ENCODE peak calls at places on chromosomes 6 and 20, in seven cellular contexts. R is psoas muscle, V is Peyer's patch, B is uterus, S is aorta, J is mucosa of descending colon, I is heart right ventricle. Y is an unnamed sample. For H3K4me1, the result is how much of the 10 kb centered on the place peaks cover.

GRCh38 chr6:78513856-78514255 is 353.5 kb upstream of the IRAK1BP1 start:
- DNase-seq in R (no peak), V (no peak), B (no peak), S (no peak), J (no peak), I (no peak), Y (no peak)

GRCh38 chr6:124056884-124057283 is 253.2 kb downstream of the NKAIN2 start:
- DNase-seq in R (no peak), V (no peak), B (no peak), S (no peak), J (no peak), I (no peak), Y (no peak)

GRCh38 chr20:9389321-9389720 is 125.1 kb upstream of the LAMP5 start:
- DNase-seq in R (no peak), V (no peak), B (no peak), S (no peak), J (peak), I (no peak), Y (no peak)

GRCh38 chr6:315921-316752 is 23.9 kb downstream of the DUSP22 start:
- DNase-seq in R (no peak), V (peak), B (no peak), S (no peak), J (no peak), I (no peak), Y (no peak)

GRCh38 chr6:111087106-111087835 is at the start of gene SLC16A10:
- DNase-seq in R (peak), V (peak), B (peak), S (peak), J (peak), I (peak), Y (no peak)

GRCh38 chr6:134198093-134198492 is 119.8 kb downstream of the SGK1 start:
- DNase-seq in R (no peak), V (no peak), B (no peak), S (no peak), J (no peak), I (no peak), Y (peak)

GRCh38 chr6:150199241-150199640 is 56.4 kb downstream of the PPP1R14C start:
- DNase-seq in R (no peak), V (no peak), B (no peak), S (no peak), J (no peak), I (no peak), Y (no peak)

GRCh38 chr6:121724576-121724975 is 289.1 kb downstream of the GJA1 start:
- DNase-seq in R (no peak), V (no peak), B (no peak), S (no peak), J (no peak), I (no peak), Y (no peak)

GRCh38 chr6:46170357-46171289 is at the start of gene ENPP5:
- DNase-seq in R (peak), V (peak), B (peak), S (peak), J (peak), I (peak), Y (no peak)

GRCh38 chr6:148934534-148934933 is 187.7 kb downstream of the UST start:
- DNase-seq in R (peak), V (no peak), B (peak), S (peak), J (peak), I (peak), Y (peak)

GRCh38 chr6:119276211-119276610 is 73.3 kb downstream of the MAN1A1 start:
- DNase-seq in R (no peak), V (no peak), B (no peak), S (no peak), J (no peak), I (no peak), Y (no peak)

GRCh38 chr20:9253140-9253539 is 184.3 kb downstream of the PLCB4 start:
- DNase-seq in R (no peak), V (no peak), B (no peak), S (no peak), J (no peak), I (no peak), Y (no peak)

GRCh38 chr20:11844691-11845090 is 73.0 kb upstream of the BTBD3 start:
- DNase-seq in R (no peak), V (no peak), B (no peak), S (no peak), J (no peak), I (no peak), Y (peak)

GRCh38 chr20:35599776-35600120 is 15.9 kb upstream of the SPAG4 start:
- DNase-seq in R (peak), V (no peak), B (no peak), S (no peak), J (no peak), I (no peak), Y (no peak)

GRCh38 chr20:45416917-45417316 is 976 bp downstream of the PIGT start:
- DNase-seq in R (no peak), V (no peak), B (no peak), S (no peak), J (no peak), I (no peak), Y (no peak)

GRCh38 chr20:21437816-21438215 is 40.5 kb upstream of the NKX2-4 start:
- DNase-seq in R (no peak), V (no peak), B (no peak), S (no peak), J (no peak), I (no peak), Y (no peak)

GRCh38 chr6:86969573-86969972 is 32.2 kb downstream of the HTR1E start:
- DNase-seq in R (no peak), V (no peak), B (no peak), S (no peak), J (no peak), I (no peak), Y (no peak)

GRCh38 chr20:17468073-17468840 is 62.9 kb downstream of the BFSP1 start:
- DNase-seq in R (no peak), V (no peak), B (no peak), S (no peak), J (no peak), I (no peak), Y (no peak)

GRCh38 chr20:46651091-46651962 is at the start of gene SLC13A3:
- DNase-seq in R (no peak), V (no peak), B (no peak), S (no peak), J (no peak), I (no peak), Y (no peak)

GRCh38 chr6:135114355-135115145 is 59.9 kb upstream of the HBS1L start:
- DNase-seq in R (no peak), V (no peak), B (no peak), S (no peak), J (no peak), I (no peak), Y (no peak)

GRCh38 chr6:56804996-56805395 is 149.9 kb upstream of the BEND6 start:
- DNase-seq in R (no peak), V (no peak), B (no peak), S (no peak), J (no peak), I (no peak), Y (peak)

GRCh38 chr6:167501831-167502385 is 177.0 kb downstream of the TTLL2 start:
- DNase-seq in R (peak), V (peak), B (peak), S (no peak), J (peak), I (no peak), Y (no peak)

GRCh38 chr20:35304956-35305355 is 12.7 kb upstream of the FAM83C start:
- DNase-seq in R (no peak), V (no peak), B (no peak), S (no peak), J (no peak), I (no peak), Y (no peak)

GRCh38 chr20:32482251-32483220 is 102.6 kb downstream of the NOL4L start:
- DNase-seq in R (peak), V (peak), B (no peak), S (peak), J (peak), I (peak), Y (no peak)

GRCh38 chr20:3082955-3083952 is 1.3 kb downstream of the AVP start:
- DNase-seq in R (no peak), V (no peak), B (no peak), S (no peak), J (no peak), I (no peak), Y (no peak)

GRCh38 chr6:80607814-80608391 is 501.4 kb downstream of the BCKDHB start:
- DNase-seq in R (no peak), V (no peak), B (no peak), S (no peak), J (no peak), I (peak), Y (peak)

GRCh38 chr20:63828124-63828523 is 2.9 kb downstream of the ZBTB46 start:
- DNase-seq in R (no peak), V (no peak), B (no peak), S (no peak), J (no peak), I (no peak), Y (no peak)

GRCh38 chr20:63829943-63830820 is 882 bp downstream of the ZBTB46 start:
- DNase-seq in R (no peak), V (no peak), B (peak), S (no peak), J (no peak), I (no peak), Y (no peak)

GRCh38 chr20:63828545-63828944 is 2.5 kb downstream of the ZBTB46 start:
- DNase-seq in R (no peak), V (no peak), B (no peak), S (no peak), J (no peak), I (no peak), Y (no peak)

GRCh38 chr20:63829598-63829942 is 1.5 kb downstream of the ZBTB46 start:
- DNase-seq in R (no peak), V (no peak), B (no peak), S (no peak), J (no peak), I (no peak), Y (no peak)

GRCh38 chr20:63828951-63829350 is 2.1 kb downstream of the ZBTB46 start:
- DNase-seq in R (no peak), V (no peak), B (no peak), S (no peak), J (no peak), I (no peak), Y (no peak)
- H3K4me1 ChIP-seq in R (under half), V (under half), B (under half), S (under half), J (under half), I (half or more), Y (under half)

GRCh38 chr20:15857131-15857784 is 716.0 kb downstream of the KIF16B start:
- DNase-seq in R (no peak), V (no peak), B (no peak), S (no peak), J (no peak), I (no peak), Y (no peak)

GRCh38 chr20:15860850-15861249 is 712.4 kb downstream of the KIF16B start:
- DNase-seq in R (no peak), V (no peak), B (no peak), S (no peak), J (no peak), I (no peak), Y (no peak)

GRCh38 chr20:15862178-15862577 is 711.1 kb downstream of the KIF16B start:
- DNase-seq in R (no peak), V (no peak), B (no peak), S (no peak), J (peak), I (no peak), Y (no peak)

GRCh38 chr20:15854871-15855270 is 718.4 kb downstream of the KIF16B start:
- DNase-seq in R (no peak), V (no peak), B (no peak), S (no peak), J (no peak), I (no peak), Y (no peak)

GRCh38 chr20:15859061-15859460 is 714.2 kb downstream of the KIF16B start:
- DNase-seq in R (no peak), V (no peak), B (no peak), S (no peak), J (no peak), I (no peak), Y (no peak)
- H3K4me1 ChIP-seq in R (under half), V (under half), B (under half), S (under half), J (under half), I (under half), Y (under half)

GRCh38 chr6:143544019-143544681 is 32.6 kb upstream of the FUCA2 start:
- DNase-seq in R (no peak), V (no peak), B (no peak), S (no peak), J (peak), I (no peak), Y (no peak)

GRCh38 chr6:143546599-143546998 is 35.1 kb upstream of the FUCA2 start:
- DNase-seq in R (no peak), V (no peak), B (no peak), S (no peak), J (no peak), I (no peak), Y (no peak)

GRCh38 chr6:143545165-143545564 is 33.6 kb upstream of the FUCA2 start:
- DNase-seq in R (no peak), V (no peak), B (no peak), S (no peak), J (no peak), I (no peak), Y (no peak)

GRCh38 chr6:143543435-143543834 is 31.9 kb upstream of the FUCA2 start:
- DNase-seq in R (no peak), V (no peak), B (no peak), S (no peak), J (no peak), I (no peak), Y (no peak)

GRCh38 chr6:143545976-143546547 is 34.5 kb upstream of the FUCA2 start:
- DNase-seq in R (no peak), V (no peak), B (no peak), S (no peak), J (no peak), I (no peak), Y (peak)
- H3K4me1 ChIP-seq in R (under half), V (under half), B (under half), S (under half), J (under half), I (under half), Y (under half)

DNA sequence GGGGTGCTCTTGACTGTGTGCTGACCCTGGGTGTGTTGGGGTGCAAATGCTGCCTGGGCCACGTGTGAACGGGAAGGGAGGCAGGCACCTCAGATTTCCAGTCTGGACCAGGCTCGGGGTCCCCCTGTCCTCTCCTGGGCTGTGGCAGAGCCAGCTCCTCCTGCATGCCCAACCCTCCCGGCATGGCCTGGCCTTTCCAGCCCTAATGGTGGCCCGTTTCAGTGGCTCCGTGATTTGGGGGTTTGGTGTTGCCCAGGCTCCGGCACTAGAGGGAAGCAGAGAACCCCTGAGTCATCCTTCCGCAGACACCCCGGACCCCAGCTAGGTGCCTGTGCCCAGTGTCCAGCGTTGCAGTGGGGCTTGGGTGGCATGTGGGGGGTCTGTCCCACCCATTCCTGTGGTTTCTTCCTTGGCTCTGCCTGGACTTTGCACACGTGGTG is 9.1 kb downstream of the RBM38 start:
- DNase-seq in R (peak), V (no peak), B (no peak), S (no peak), J (no peak), I (no peak), Y (no peak)
- H3K4me1 ChIP-seq in R (half or more), V (half or more), B (under half), S (under half), J (under half), I (half or more), Y (under half)

DNA sequence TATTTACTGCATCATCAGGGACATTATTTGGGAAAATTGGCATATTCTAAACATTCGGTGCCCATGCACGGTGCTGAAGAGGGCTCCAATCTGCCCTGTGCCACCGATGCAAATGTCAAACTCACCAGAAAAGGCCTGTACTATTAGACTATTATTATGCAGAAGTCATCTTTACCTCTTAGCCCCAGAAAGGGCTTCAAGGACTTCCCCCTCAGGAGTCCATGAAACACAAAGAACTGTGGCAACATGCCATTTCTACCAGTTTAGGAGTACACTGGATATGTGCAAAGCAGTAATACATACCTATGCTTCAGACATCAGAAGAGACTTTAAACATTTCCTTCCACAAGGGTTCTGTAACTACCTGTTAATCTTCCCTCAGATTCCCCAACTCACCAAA is 8.6 kb downstream of the DIDO1 start:
- DNase-seq in R (no peak), V (no peak), B (no peak), S (no peak), J (no peak), I (no peak), Y (no peak)
- H3K4me1 ChIP-seq in R (half or more), V (under half), B (under half), S (under half), J (under half), I (half or more), Y (under half)

GRCh38 chr20:1651268-1651667 is 6.3 kb downstream of the SIRPG start:
- DNase-seq in R (no peak), V (no peak), B (no peak), S (no peak), J (no peak), I (no peak), Y (no peak)

GRCh38 chr20:1652960-1653359 is 4.6 kb downstream of the SIRPG start:
- DNase-seq in R (no peak), V (no peak), B (no peak), S (no peak), J (no peak), I (no peak), Y (no peak)

GRCh38 chr20:1648101-1648500 is 9.5 kb downstream of the SIRPG start:
- DNase-seq in R (no peak), V (no peak), B (no peak), S (no peak), J (no peak), I (no peak), Y (no peak)

GRCh38 chr20:1654994-1655393 is 2.6 kb downstream of the SIRPG start:
- DNase-seq in R (no peak), V (no peak), B (no peak), S (no peak), J (no peak), I (no peak), Y (no peak)

GRCh38 chr20:1652104-1652503 is 5.5 kb downstream of the SIRPG start:
- DNase-seq in R (no peak), V (no peak), B (no peak), S (no peak), J (no peak), I (no peak), Y (no peak)
- H3K4me1 ChIP-seq in R (under half), V (under half), B (under half), S (under half), J (under half), I (under half), Y (under half)

DNA sequence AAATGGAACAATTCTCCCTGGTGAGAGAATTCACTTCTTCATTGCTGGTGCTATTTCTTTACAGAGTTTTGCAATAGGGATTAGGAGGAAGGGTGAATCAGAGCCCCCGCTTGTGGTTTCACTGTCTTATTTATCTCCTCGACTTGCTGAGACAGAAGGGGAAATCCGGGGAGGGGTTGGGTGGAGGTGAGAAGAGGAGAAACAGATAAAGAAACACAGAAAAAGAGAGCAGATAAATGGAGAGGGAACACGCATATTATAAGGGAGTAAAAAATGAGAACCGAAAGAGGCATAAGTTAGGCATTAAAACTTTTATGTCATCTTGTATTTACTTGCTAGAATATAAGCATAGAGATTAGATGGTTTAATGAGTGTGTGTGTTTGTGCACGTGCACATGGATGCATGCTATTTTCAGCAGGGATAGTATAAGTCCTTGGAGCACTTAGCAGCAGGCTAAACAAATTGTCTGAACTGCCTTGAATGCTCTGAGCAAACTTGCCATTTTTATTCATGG is 105.0 kb downstream of the OLIG3 start:
- DNase-seq in R (no peak), V (no peak), B (no peak), S (no peak), J (peak), I (no peak), Y (no peak)
- H3K4me1 ChIP-seq in R (under half), V (under half), B (under half), S (under half), J (under half), I (under half), Y (under half)

GRCh38 chr20:49696594-49696993 is 17.1 kb downstream of the B4GALT5 start:
- DNase-seq in R (no peak), V (no peak), B (no peak), S (no peak), J (no peak), I (no peak), Y (no peak)

GRCh38 chr20:49695830-49696229 is 17.8 kb downstream of the B4GALT5 start:
- DNase-seq in R (no peak), V (no peak), B (no peak), S (no peak), J (peak), I (no peak), Y (no peak)

GRCh38 chr20:49699200-49699992 is 14.3 kb downstream of the B4GALT5 start:
- DNase-seq in R (no peak), V (no peak), B (no peak), S (no peak), J (no peak), I (no peak), Y (peak)

GRCh38 chr20:49698477-49698876 is 15.2 kb downstream of the B4GALT5 start:
- DNase-seq in R (no peak), V (no peak), B (no peak), S (no peak), J (no peak), I (no peak), Y (no peak)

GRCh38 chr20:49697071-49697470 is 16.6 kb downstream of the B4GALT5 start:
- DNase-seq in R (no peak), V (peak), B (no peak), S (no peak), J (peak), I (no peak), Y (no peak)
- H3K4me1 ChIP-seq in R (half or more), V (under half), B (under half), S (under half), J (under half), I (half or more), Y (under half)

GRCh38 chr6:42228305-42228704 is 10.6 kb upstream of the MRPS10 start:
- DNase-seq in R (no peak), V (no peak), B (no peak), S (no peak), J (no peak), I (no peak), Y (no peak)
- H3K4me1 ChIP-seq in R (under half), V (under half), B (under half), S (under half), J (under half), I (under half), Y (under half)